ENCODE peak calls at places on chromosomes 16 and 17, in six cellular contexts. E, Z, T, P, D and J are unnamed samples.

GRCh38 chr16:85481738-85482137 is 131.4 kb upstream of the GSE1 start:
- DNase-seq in E (no peak), Z (no peak), T (no peak), P (no peak), D (no peak), J (no peak)

GRCh38 chr16:85898521-85899442 is at the start of gene IRF8:
- DNase-seq in E (peak; percentile 89), Z (peak; percentile 91), T (no peak), P (peak; percentile 84), D (peak; percentile 73), J (peak; percentile 84)

GRCh38 chr16:22938647-22939046 is 124.7 kb downstream of the HS3ST2 start:
- DNase-seq in E (peak; percentile 2), Z (no peak), T (no peak), P (no peak), D (no peak), J (no peak)

GRCh38 chr17:38569701-38570512 is 35.8 kb downstream of the SRCIN1 start:
- DNase-seq in E (no peak), Z (no peak), T (no peak), P (no peak), D (no peak), J (no peak)

GRCh38 chr17:33225509-33225908 is 67.6 kb downstream of the ASIC2 start:
- DNase-seq in E (no peak), Z (no peak), T (no peak), P (no peak), D (no peak), J (no peak)

GRCh38 chr16:70018254-70018653 is 67.1 kb downstream of the CLEC18A start:
- DNase-seq in E (peak; percentile 80), Z (no peak), T (no peak), P (peak; percentile 38), D (peak; percentile 33), J (no peak)

GRCh38 chr17:80892900-80893603 is 98.6 kb upstream of the CHMP6 start:
- DNase-seq in E (no peak), Z (peak; percentile 55), T (no peak), P (no peak), D (no peak), J (peak; percentile 40)

GRCh38 chr16:5738586-5738985 is 641.0 kb upstream of the EEF2KMT start:
- DNase-seq in E (no peak), Z (no peak), T (no peak), P (peak; percentile 4), D (no peak), J (no peak)

GRCh38 chr17:29149431-29150064 is 30.6 kb downstream of the MYO18A start:
- DNase-seq in E (no peak), Z (peak; percentile 63), T (no peak), P (no peak), D (no peak), J (no peak)

GRCh38 chr17:13222931-13223330 is 205.1 kb upstream of the ELAC2 start:
- DNase-seq in E (no peak), Z (no peak), T (no peak), P (peak; percentile 27), D (no peak), J (no peak)

GRCh38 chr17:28755486-28755885 is 11.7 kb downstream of the TRAF4 start:
- DNase-seq in E (peak; percentile 55), Z (peak; percentile 17), T (no peak), P (no peak), D (no peak), J (no peak)

GRCh38 chr17:50493744-50494143 is 14.5 kb upstream of the MYCBPAP start:
- DNase-seq in E (peak; percentile 42), Z (no peak), T (no peak), P (no peak), D (no peak), J (no peak)

GRCh38 chr16:86598607-86599318 is 20.4 kb downstream of the FOXL1 start:
- DNase-seq in E (no peak), Z (no peak), T (no peak), P (no peak), D (no peak), J (no peak)

GRCh38 chr17:57965521-57966160 is 10.4 kb upstream of the CUEDC1 start:
- DNase-seq in E (peak; percentile 53), Z (no peak), T (no peak), P (no peak), D (no peak), J (no peak)

GRCh38 chr17:81858967-81859905 is 1.1 kb downstream of the P4HB start:
- DNase-seq in E (no peak), Z (no peak), T (no peak), P (no peak), D (no peak), J (no peak)

GRCh38 chr16:47465919-47466630 is 4.9 kb downstream of the PHKB start:
- DNase-seq in E (no peak), Z (no peak), T (no peak), P (no peak), D (no peak), J (no peak)

GRCh38 chr17:45220079-45220478 is 1.6 kb upstream of the FMNL1 start:
- DNase-seq in E (no peak), Z (no peak), T (no peak), P (no peak), D (no peak), J (no peak)

GRCh38 chr17:80798595-80799552 is 192.8 kb upstream of the CHMP6 start:
- DNase-seq in E (peak; percentile 70), Z (no peak), T (no peak), P (no peak), D (no peak), J (peak; percentile 36)

GRCh38 chr17:40038882-40039513 is 15.2 kb downstream of the MED24 start:
- DNase-seq in E (peak; percentile 81), Z (peak; percentile 80), T (no peak), P (peak; percentile 59), D (peak; percentile 87), J (no peak)

GRCh38 chr16:65012357-65012756 is 109.5 kb downstream of the CDH11 start:
- DNase-seq in E (no peak), Z (no peak), T (no peak), P (no peak), D (no peak), J (no peak)

GRCh38 chr16:48448799-48449481 is 63.7 kb upstream of the SIAH1 start:
- DNase-seq in E (no peak), Z (no peak), T (no peak), P (no peak), D (no peak), J (no peak)

GRCh38 chr16:84689126-84689525 is 10.7 kb upstream of the USP10 start:
- DNase-seq in E (no peak), Z (no peak), T (no peak), P (no peak), D (no peak), J (no peak)

DNA sequence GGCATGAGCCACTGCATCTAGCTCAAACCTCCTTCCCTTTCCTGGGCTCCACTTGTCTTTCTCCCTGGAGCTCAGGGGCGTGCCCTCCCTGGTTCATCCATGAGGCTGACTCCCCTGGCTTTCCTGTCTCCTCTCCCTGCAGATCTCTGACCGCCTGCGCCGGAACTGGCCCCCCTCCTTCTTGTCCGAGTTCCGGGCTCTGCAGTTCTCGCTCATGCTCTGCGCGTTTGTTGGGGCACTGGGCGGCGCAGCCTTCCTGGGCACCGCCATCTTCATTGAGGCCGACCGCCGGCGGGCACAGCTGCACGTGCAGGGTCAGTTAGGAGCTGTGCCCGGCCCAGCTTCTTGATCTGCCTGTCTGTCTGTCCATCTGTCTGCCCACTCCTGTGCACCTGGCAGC is 1.2 kb upstream of the LAT start:
- DNase-seq in E (no peak), Z (no peak), T (no peak), P (no peak), D (no peak), J (no peak)
- H3K4me1 ChIP-seq in E (no peaks in the 10 kb centered on the region), Z (no peaks in the 10 kb centered on the region), T (no peaks in the 10 kb centered on the region), P (no peaks in the 10 kb centered on the region), D (no peaks in the 10 kb centered on the region), J (no peaks in the 10 kb centered on the region)

DNA sequence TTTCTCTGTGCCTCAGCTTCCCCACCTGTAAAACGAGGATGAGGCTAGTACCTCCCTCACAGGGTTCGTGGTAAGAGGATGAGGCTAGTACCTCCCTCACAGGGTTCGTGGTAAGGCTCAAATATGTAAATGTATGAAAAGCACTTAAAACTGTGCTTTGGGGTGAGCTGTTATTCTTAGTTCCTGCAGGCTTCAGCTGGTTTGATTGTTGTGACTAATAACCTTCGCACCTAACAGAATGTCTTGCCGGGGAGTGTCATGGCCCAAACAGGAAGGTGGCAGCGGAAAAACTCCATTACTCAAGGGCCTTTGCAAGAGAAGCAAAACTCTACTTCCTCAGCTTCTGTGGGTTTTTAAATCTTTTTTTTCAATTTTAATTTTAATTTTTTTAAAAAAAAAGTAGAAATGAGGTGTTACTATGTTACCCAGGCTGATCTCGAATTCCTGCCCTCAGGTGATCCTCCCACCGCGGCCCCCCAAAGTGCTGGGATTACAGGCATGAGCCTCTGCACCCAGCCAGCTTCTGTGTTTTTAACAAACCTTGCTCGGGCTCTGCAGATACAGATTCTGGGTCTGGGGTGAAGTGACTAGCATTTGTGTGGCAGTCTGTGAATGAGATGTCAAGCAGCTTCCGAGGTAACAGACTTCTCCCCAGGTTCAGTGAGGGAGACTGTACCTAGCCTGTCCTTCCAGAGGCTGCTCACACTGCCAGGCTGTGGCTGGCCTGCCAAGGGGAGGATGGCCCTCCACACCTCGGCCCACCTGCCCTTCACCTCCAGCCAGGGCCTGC is 103.0 kb downstream of the RAB11FIP4 start:
- DNase-seq in E (no peak), Z (no peak), T (no peak), P (peak; percentile 64), D (no peak), J (no peak)
- H3K4me1 ChIP-seq in E (peaks cover 7% of the 10 kb centered on the region), Z (no peaks in the 10 kb centered on the region), T (peaks cover 8% of the 10 kb centered on the region), P (peaks cover 60% of the 10 kb centered on the region), D (no peaks in the 10 kb centered on the region), J (peaks cover 61% of the 10 kb centered on the region)

DNA sequence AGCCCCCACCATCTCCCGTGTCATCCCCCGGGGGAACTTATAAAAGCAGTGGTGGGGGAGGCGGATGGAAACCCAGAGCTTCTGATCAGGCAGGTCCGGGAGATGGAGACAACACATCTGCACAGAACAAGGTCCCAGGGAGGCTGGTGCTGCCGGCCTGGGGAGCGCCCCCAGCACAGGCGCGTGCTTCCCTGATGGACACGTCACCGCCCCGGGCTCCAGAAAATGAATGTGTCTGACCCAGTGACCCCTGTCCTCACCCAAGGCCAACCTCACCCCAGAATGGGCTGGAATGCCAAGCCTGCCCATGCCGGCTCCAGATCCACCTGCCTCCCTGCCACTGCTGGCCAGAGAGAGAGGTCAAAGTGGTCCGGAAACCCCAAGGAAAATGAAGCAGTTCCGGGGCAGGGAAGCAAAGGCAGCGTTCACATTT is 12.5 kb downstream of the SLC7A5 start:
- DNase-seq in E (no peak), Z (no peak), T (no peak), P (no peak), D (no peak), J (no peak)
- H3K4me1 ChIP-seq in E (peaks cover 41% of the 10 kb centered on the region), Z (no peaks in the 10 kb centered on the region), T (peaks cover 63% of the 10 kb centered on the region), P (peaks cover 17% of the 10 kb centered on the region), D (peaks cover 7% of the 10 kb centered on the region), J (peaks cover 21% of the 10 kb centered on the region)

DNA sequence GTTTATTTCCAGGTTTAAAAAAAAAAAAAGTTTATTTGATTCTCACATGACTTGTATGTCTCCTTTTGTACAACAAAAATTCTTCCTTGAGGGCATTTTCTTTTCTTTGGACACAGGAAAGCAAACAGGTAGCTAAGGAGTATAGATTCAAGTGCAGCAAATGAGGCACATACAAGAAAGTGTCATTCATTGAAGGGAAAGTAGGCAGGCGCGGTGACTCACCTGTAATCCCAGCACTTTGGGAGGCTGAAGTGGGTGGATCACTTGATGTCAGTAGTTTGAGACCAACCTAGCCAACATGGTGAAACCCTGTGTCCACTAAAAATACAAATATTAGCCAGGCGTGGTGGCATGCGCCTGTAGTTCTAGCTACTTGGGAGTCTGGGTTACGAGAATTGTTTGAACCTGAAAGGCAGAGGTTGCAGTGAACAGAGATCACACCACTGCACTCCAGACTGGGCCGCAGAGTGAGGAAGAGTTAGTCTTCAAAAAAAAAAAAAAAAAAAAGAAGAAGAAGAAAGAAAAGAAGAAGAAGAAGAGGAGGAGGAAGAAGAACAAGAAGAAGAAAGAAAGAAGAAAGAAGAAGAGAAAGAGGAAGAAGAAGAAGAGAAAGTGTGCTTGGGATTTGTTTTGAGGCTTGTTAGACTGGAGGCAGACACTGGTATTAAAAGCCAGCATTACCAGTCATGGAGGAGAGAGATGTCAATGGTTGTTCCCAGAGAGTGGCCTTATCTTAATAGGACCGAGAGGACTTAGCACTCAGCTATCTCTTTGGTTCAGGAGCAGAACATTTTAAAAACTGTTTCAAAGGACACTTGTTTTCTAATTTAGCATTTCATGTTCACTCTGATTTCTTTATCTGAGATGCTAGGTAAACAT is 19.7 kb downstream of the GINS3 start:
- DNase-seq in E (no peak), Z (no peak), T (no peak), P (no peak), D (no peak), J (no peak)
- H3K4me1 ChIP-seq in E (no peaks in the 10 kb centered on the region), Z (no peaks in the 10 kb centered on the region), T (no peaks in the 10 kb centered on the region), P (no peaks in the 10 kb centered on the region), D (peaks cover 9% of the 10 kb centered on the region), J (no peaks in the 10 kb centered on the region)